ENCODE peak calls at places on chromosomes 13 and 19, in eight cellular contexts. G is foreskin fibroblast, K is epithelial cell of esophagus, U is AG04449, M is fibroblast of villous mesenchyme, N is fibroblast of lung, C is lower lobe of right lung, B is ascending aorta. Q is an unnamed sample.

GRCh38 chr13:51125495-51126226 is 14.6 kb upstream of the C13orf42 start:
- DNase-seq in B (no peak), M (peak), U (no peak), G (peak), C (peak), K (peak), N (peak), Q (peak)

GRCh38 chr19:38317104-38317612 is 1.4 kb upstream of the YIF1B start:
- DNase-seq in B (no peak), U (no peak), C (no peak), K (no peak), M (no peak), G (no peak), N (no peak), Q (no peak)

GRCh38 chr13:110536006-110536693 is 25.4 kb downstream of the RAB20 start:
- DNase-seq in K (no peak), G (no peak), B (peak), N (no peak), M (no peak), C (peak), U (no peak), Q (no peak)

GRCh38 chr13:42946927-42947326 is 45.1 kb downstream of the EPSTI1 start:
- DNase-seq in K (no peak), N (peak), U (no peak), B (no peak), C (no peak), M (no peak), G (peak), Q (no peak)

GRCh38 chr19:11538232-11539036 is at the start of gene CNN1:
- DNase-seq in U (no peak), K (no peak), N (peak), B (peak), M (peak), C (no peak), G (peak), Q (no peak)

GRCh38 chr19:2273356-2274184 is 8.4 kb downstream of the PEAK3 start:
- DNase-seq in N (peak), K (peak), U (no peak), B (no peak), C (peak), G (peak), M (peak), Q (no peak)

GRCh38 chr19:39913682-39914333 is 20.6 kb downstream of the FCGBP start:
- DNase-seq in M (no peak), N (no peak), C (no peak), B (no peak), G (no peak), U (no peak), K (no peak), Q (no peak)

GRCh38 chr13:35858665-35859064 is 272.5 kb downstream of the DCLK1 start:
- DNase-seq in N (peak), U (no peak), G (no peak), C (no peak), B (no peak), M (peak), K (no peak), Q (no peak)

GRCh38 chr19:29499921-29500590 is 25.7 kb upstream of the VSTM2B start:
- DNase-seq in N (no peak), B (no peak), M (no peak), G (no peak), U (no peak), C (peak), K (no peak), Q (no peak)

GRCh38 chr19:16289594-16289993 is 35.0 kb upstream of the KLF2 start:
- DNase-seq in M (no peak), G (no peak), K (no peak), N (no peak), C (no peak), U (no peak), B (no peak), Q (no peak)

GRCh38 chr13:43054803-43055802 is 31.7 kb downstream of the DNAJC15 start:
- DNase-seq in M (peak), K (peak), C (no peak), G (peak), N (peak), B (no peak), U (peak), Q (no peak)

GRCh38 chr13:113023217-113023597 is 54.2 kb downstream of the MCF2L start:
- DNase-seq in K (peak), C (no peak), G (no peak), N (no peak), B (no peak), U (no peak), M (no peak), Q (no peak)

GRCh38 chr19:34596989-34597388 is 80.0 kb downstream of the SCGB2B2 start:
- DNase-seq in N (no peak), M (no peak), U (no peak), K (no peak), C (no peak), B (no peak), G (no peak), Q (no peak)

GRCh38 chr13:111095031-111095840 is 19.9 kb upstream of the ARHGEF7 start:
- DNase-seq in G (no peak), B (no peak), U (no peak), N (no peak), K (peak), M (no peak), C (no peak), Q (peak)

GRCh38 chr13:22451345-22451744 is 729.4 kb upstream of the SGCG start:
- DNase-seq in G (no peak), C (no peak), M (peak), B (no peak), N (peak), K (peak), U (no peak), Q (no peak)

GRCh38 chr19:55370305-55370988 is at the start of gene IL11:
- DNase-seq in U (no peak), M (peak), C (no peak), B (no peak), N (no peak), G (peak), K (peak), Q (no peak)

DNA sequence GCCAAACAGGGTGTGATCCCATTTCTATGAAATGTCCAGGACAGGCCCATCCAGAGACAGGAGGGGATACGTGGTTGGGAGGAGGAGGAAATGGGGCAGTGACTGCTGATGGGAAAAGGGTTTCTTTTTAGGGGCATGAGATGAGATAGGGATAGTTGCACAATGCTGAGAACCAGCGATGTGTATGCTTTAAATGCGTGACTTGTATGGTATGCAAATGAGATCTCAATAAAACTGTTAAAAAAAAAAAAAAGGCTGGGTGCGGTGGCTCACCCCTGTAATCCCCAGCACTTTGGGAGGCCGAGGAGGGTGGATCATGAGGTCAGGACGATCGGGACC is 9.8 kb upstream of the TICAM1 start:
- DNase-seq in C (no peak), M (peak), B (no peak), U (no peak), K (no peak), G (no peak), N (no peak), Q (no peak)
- H3K4me3 ChIP-seq in C (no peak), M (no peak), B (no peak), U (no peak), K (no peak), G (no peak), N (no peak), Q (no peak)

GRCh38 chr19:703651-704446 is 4.9 kb upstream of the PALM start:
- DNase-seq in G (no peak), C (peak), B (no peak), K (peak), U (no peak), N (peak), M (peak), Q (no peak)
- TF ChIP-seq CTCF in G (no peak), C (no peak), B (no peak), K (no peak), U (no peak), N (no peak), M (no peak), Q (no peak)

DNA sequence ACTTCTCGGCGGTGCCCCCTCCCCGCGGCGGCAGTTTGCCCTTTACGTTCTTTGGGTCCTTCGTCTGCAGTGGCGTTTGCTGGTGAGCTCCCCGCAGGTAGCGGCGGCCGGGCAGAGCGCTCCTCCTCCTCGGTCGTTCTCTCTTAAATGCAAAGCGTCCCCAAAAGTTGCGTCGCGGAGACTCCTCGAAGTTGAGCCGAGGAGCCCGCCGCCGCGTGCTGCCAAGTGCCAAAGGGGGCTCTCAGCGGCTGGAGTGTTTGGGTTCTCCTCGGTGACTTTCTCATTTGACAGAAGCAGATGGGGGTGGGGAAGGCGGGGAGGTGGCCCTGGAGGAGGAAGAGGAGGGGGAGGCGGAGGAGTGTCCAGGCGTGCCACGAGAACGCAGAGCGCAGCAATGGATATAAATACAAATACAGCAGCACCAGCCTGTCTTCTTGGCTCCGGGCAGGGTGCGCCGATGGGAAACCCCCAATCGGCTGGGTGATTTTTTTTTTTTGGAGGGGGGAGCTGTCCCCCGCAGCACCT is at the start of gene SOX21:
- DNase-seq in K (peak), C (no peak), B (no peak), U (no peak), N (peak), G (no peak), M (peak), Q (no peak)
- H3K4me3 ChIP-seq in K (peak), C (peak), B (peak), U (no peak), N (no peak), G (no peak), M (no peak), Q (no peak)

GRCh38 chr19:23998568-23998967 is 83.9 kb downstream of the ZNF726 start:
- DNase-seq in N (no peak), B (no peak), G (no peak), C (no peak), U (no peak), K (no peak), M (no peak), Q (no peak)

GRCh38 chr19:24000656-24001055 is 86.0 kb downstream of the ZNF726 start:
- DNase-seq in M (no peak), K (no peak), N (no peak), U (no peak), C (no peak), G (no peak), B (no peak), Q (no peak)

GRCh38 chr19:23999821-24000610 is 85.3 kb downstream of the ZNF726 start:
- DNase-seq in U (no peak), N (no peak), B (no peak), K (peak), M (no peak), G (no peak), C (no peak), Q (no peak)

GRCh38 chr19:23992348-23992747 is 77.7 kb downstream of the ZNF726 start:
- DNase-seq in B (no peak), K (no peak), G (no peak), U (no peak), N (no peak), M (no peak), C (no peak), Q (no peak)

DNA sequence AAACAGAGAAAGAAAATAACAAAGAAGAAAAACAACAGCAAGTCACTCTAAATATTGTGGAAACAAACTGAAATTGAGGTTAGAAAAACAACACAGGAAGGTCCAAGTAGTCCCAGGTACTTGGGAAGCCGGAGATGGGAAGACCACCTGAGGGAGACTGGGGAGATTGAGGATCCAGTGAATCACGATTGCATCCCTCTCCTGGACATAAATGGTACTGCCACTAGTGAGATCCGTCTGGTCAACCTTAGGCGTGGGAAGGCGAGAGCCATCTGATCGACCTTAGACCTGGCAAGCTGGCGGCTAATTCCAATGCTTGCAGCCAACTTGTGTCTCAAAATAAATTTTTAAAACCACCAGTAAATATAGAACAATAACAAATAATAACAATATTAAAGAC is 81.9 kb downstream of the ZNF726 start:
- DNase-seq in G (no peak), C (no peak), K (no peak), N (no peak), M (no peak), U (no peak), B (no peak), Q (no peak)
- TF ChIP-seq CTCF in G (peak), C (peak), K (peak), N (peak), M (peak), U (no peak), B (no peak), Q (peak)

GRCh38 chr13:67075239-67075638 is 154.9 kb downstream of the PCDH9 start:
- DNase-seq in B (no peak), C (no peak), M (peak), K (no peak), N (peak), G (no peak), U (no peak), Q (no peak)
- H3K4me3 ChIP-seq in B (no peak), C (no peak), M (no peak), K (no peak), N (no peak), G (no peak), U (no peak), Q (no peak)

DNA sequence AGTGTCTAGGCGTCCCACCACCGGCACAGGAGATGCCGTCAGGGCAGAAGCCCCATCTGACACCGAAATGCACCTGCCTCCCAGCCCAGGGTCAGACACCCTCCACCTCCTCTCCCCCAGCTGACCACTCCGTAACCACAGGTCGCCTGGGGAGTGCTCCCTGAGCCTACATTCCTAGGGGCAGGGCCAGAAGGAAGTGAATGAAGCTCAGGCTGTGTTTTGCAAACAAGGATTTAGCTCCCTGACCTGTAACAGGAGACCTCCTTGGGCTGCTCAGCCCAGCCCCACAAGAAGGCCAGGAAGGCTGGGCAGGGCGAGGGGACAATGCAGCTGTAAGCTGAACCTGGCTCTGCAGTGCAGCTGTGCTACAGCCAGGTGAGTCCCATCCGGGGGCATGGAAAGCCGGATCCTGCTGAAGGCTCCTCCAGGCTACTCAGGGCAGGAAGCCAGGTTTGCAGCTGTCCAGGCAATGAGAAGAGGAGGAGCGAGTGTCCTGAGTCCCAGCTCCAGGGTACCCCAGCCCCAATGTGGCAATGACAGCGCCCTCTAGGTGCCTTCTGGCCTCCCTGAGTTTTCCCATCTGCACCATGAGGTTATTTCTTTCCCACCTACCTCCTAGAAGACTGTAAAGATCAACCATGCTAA is 42.1 kb downstream of the RHPN2 start:
- DNase-seq in K (no peak), N (no peak), M (no peak), B (no peak), C (no peak), G (no peak), U (no peak), Q (no peak)
- TF ChIP-seq CTCF in K (no peak), N (no peak), M (no peak), B (no peak), C (no peak), G (no peak), U (no peak), Q (no peak)

DNA sequence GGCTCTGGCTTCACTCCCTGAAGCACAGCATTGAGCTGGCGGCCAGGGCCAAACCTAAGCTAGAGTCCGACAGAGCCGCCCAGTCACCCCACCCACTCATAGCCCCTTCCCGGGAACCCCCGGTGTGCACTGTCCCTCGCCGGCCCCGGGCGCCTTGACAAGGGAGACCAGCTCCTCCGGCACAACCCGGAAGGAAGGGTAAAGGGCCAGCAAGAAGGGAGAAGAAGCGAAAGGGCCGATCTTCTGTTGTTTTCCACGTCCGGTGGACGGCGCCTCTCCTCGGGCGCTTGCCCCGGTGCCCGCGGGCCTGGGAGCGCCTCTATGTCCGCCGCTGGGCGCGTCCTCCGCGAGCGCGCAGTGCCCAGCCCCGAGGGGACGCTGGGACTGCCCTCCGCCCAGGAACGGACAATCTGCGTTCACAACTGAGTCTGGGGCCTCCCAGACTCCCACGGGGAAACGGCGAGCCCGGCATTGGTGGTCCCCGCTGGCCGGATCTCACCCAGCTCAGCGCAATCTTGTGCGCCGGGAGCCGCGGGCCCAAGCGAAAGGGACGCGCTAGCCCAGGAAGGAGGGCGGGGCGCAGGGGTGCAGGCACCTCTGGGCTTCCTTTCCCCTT is 172.5 kb upstream of the MIR17HG start:
- DNase-seq in N (no peak), U (no peak), K (no peak), B (no peak), M (no peak), C (peak), G (no peak), Q (no peak)
- H3K4me3 ChIP-seq in N (no peak), U (peak), K (peak), B (peak), M (peak), C (peak), G (no peak), Q (no peak)